ENCODE peak calls at places on chromosome 10, in four cellular contexts. One of them, this sample, is unnamed.
A peak's percentile ranks its signal among the peaks of the same experiment; 100 is the strongest.

GRCh38 chr10:12590682-12591642 is 241.6 kb downstream of the CAMK1D start:
- DNase-seq in DND-41: no peak
- DNase-seq in pancreas: no peak
- DNase-seq in CD4-positive, alpha-beta T cell: no peak
- DNase-seq in this sample: no peak

GRCh38 chr10:93062499-93063216 is 2.1 kb downstream of the CYP26C1 start:
- DNase-seq in DND-41: no peak
- DNase-seq in pancreas: no peak
- DNase-seq in CD4-positive, alpha-beta T cell: no peak
- DNase-seq in this sample: no peak

GRCh38 chr10:27359792-27360320 is 119.3 kb upstream of the ACBD5 start:
- DNase-seq in DND-41: no peak
- DNase-seq in pancreas: no peak
- DNase-seq in CD4-positive, alpha-beta T cell: no peak
- DNase-seq in this sample: no peak

GRCh38 chr10:127990846-127991542 is 84.1 kb downstream of the PTPRE start:
- DNase-seq in DND-41: no peak
- DNase-seq in pancreas: no peak
- DNase-seq in CD4-positive, alpha-beta T cell: no peak
- DNase-seq in this sample: no peak

GRCh38 chr10:110650265-110650668 is 6.1 kb downstream of the RBM20 start:
- DNase-seq in DND-41: no peak
- DNase-seq in pancreas: no peak
- DNase-seq in CD4-positive, alpha-beta T cell: no peak
- DNase-seq in this sample: no peak

GRCh38 chr10:102767428-102768160 is 23.8 kb downstream of the WBP1L start:
- DNase-seq in DND-41: no peak
- DNase-seq in pancreas: no peak
- DNase-seq in CD4-positive, alpha-beta T cell: no peak
- DNase-seq in this sample: no peak

GRCh38 chr10:3397846-3398245 is 225.3 kb upstream of the PITRM1 start:
- DNase-seq in DND-41: no peak
- DNase-seq in pancreas: no peak
- DNase-seq in CD4-positive, alpha-beta T cell: no peak
- DNase-seq in this sample: no peak

GRCh38 chr10:101831169-101831811 is 12.3 kb downstream of the KCNIP2 start:
- DNase-seq in DND-41: no peak
- DNase-seq in pancreas: no peak
- DNase-seq in CD4-positive, alpha-beta T cell: no peak
- DNase-seq in this sample: no peak

GRCh38 chr10:600876-601275 is 88.6 kb downstream of the DIP2C start:
- DNase-seq in DND-41: no peak
- DNase-seq in pancreas: peak; percentile 56
- DNase-seq in CD4-positive, alpha-beta T cell: no peak
- DNase-seq in this sample: peak; percentile 10

This sample was measured in NCI-H526 treated with DMSO at 0.1 percent for 48 hours.